ENCODE peak calls at places on chromosomes 2 and 18, in eight cellular contexts. F is ACHN; E is NCI-H2029 treated with DMSO at 0.1 percent for 48 hours; R is dermis blood vessel endothelial cell; U is cerebellar nuclear complex; N is iPS DF 19.7; C is activated CD4-positive, alpha-beta T cell treated with anti-CD3 and anti-CD28 coated beads, Interleukin-2, amount 50 U/mL, for 1 hour; G is GM12892. Y is an unnamed sample.

GRCh38 chr2:218863021-218863520 is 3.5 kb downstream of the WNT6 start:
- DNase-seq in F (no peak), E (no peak), R (no peak), U (no peak), N (no peak), C (no peak), G (no peak), Y (no peak)

GRCh38 chr2:217918220-217919024 is 84.4 kb downstream of the TNS1 start:
- DNase-seq in F (no peak), E (no peak), R (no peak), U (no peak), N (no peak), C (no peak), G (no peak), Y (peak; percentile 30)

GRCh38 chr2:122191331-122191730 is 435.9 kb downstream of the TSN start:
- DNase-seq in F (peak; percentile 59), E (no peak), R (peak; percentile 65), U (no peak), N (peak; percentile 15), C (no peak), G (no peak), Y (peak; percentile 70)

GRCh38 chr2:64157792-64158191 is 13.6 kb upstream of the PELI1 start:
- DNase-seq in F (no peak), E (no peak), R (no peak), U (no peak), N (no peak), C (no peak), G (no peak), Y (no peak)

GRCh38 chr18:36411745-36412168 is 114.2 kb downstream of the FHOD3 start:
- DNase-seq in F (peak; percentile 79), E (no peak), R (peak; percentile 28), U (no peak), N (peak; percentile 42), C (no peak), G (no peak), Y (peak; percentile 37)

GRCh38 chr18:58581265-58581664 is 47.6 kb downstream of the ALPK2 start:
- DNase-seq in F (peak; percentile 85), E (no peak), R (no peak), U (no peak), N (no peak), C (no peak), G (no peak), Y (no peak)

GRCh38 chr2:196268022-196268421 is 96.6 kb upstream of the STK17B start:
- DNase-seq in F (no peak), E (no peak), R (no peak), U (no peak), N (no peak), C (no peak), G (no peak), Y (no peak)

GRCh38 chr2:99670768-99671734 is 181.2 kb upstream of the REV1 start:
- DNase-seq in F (no peak), E (no peak), R (no peak), U (no peak), N (no peak), C (no peak), G (no peak), Y (no peak)

GRCh38 chr2:102736174-102736606 is 25.6 kb upstream of the TMEM182 start:
- DNase-seq in F (peak; percentile 42), E (peak; percentile 24), R (peak; percentile 31), U (no peak), N (no peak), C (peak; percentile 8), G (peak; percentile 39), Y (peak; percentile 27)

GRCh38 chr2:212176151-212176550 is 362.5 kb downstream of the ERBB4 start:
- DNase-seq in F (no peak), E (no peak), R (no peak), U (no peak), N (no peak), C (no peak), G (no peak), Y (no peak)

GRCh38 chr18:32337821-32338220 is 132.9 kb downstream of the GAREM1 start:
- DNase-seq in F (no peak), E (no peak), R (no peak), U (no peak), N (no peak), C (no peak), G (no peak), Y (no peak)

Y was measured in Calu3.